ENCODE peak calls at places on chromosomes 3 and 15, in five cellular contexts. J is nephron progenitor cell, M is H9, Y is cardiac fibroblast, H is neural crest cell. D is an unnamed sample.

GRCh38 chr3:101695779-101696372 is 9.4 kb upstream of the RPL24 start:
- DNase-seq in J (peak), M (no peak), Y (peak), H (peak), D (no peak)

GRCh38 chr3:10977864-10978510 is 14.6 kb upstream of the SLC6A1 start:
- DNase-seq in J (peak), M (peak), Y (peak), H (no peak), D (no peak)

GRCh38 chr15:91032919-91033803 is 10.8 kb upstream of the VPS33B start:
- DNase-seq in J (peak), M (peak), Y (peak), H (peak), D (no peak)

GRCh38 chr3:113698891-113699465 is 2.5 kb upstream of the USF3 start:
- DNase-seq in J (peak), M (peak), Y (peak), H (no peak), D (no peak)

GRCh38 chr3:123740391-123740822 is 143.7 kb downstream of the MYLK start:
- DNase-seq in J (no peak), M (no peak), Y (no peak), H (no peak), D (no peak)

GRCh38 chr3:112437146-112438022 is 61.9 kb downstream of the BTLA start:
- DNase-seq in J (no peak), M (peak), Y (peak), H (no peak), D (peak)

GRCh38 chr15:86060614-86061125 is 19.0 kb upstream of the AGBL1 start:
- DNase-seq in J (no peak), M (no peak), Y (no peak), H (no peak), D (no peak)

GRCh38 chr3:32181370-32181769 is 57.1 kb upstream of the CMTM8 start:
- DNase-seq in J (no peak), M (no peak), Y (no peak), H (no peak), D (no peak)

GRCh38 chr15:101543431-101543830 is 53.9 kb upstream of the PCSK6 start:
- DNase-seq in J (no peak), M (no peak), Y (no peak), H (no peak), D (no peak)

GRCh38 chr15:70379938-70380337 is 282.2 kb upstream of the TLE3 start:
- DNase-seq in J (no peak), M (no peak), Y (no peak), H (no peak), D (no peak)

GRCh38 chr15:62455441-62455921 is 290.4 kb upstream of the C2CD4B start:
- DNase-seq in J (no peak), M (no peak), Y (peak), H (no peak), D (no peak)

GRCh38 chr3:63918321-63918720 is 6.1 kb upstream of the SCAANT1 start:
- DNase-seq in J (no peak), M (no peak), Y (peak), H (no peak), D (no peak)

GRCh38 chr3:17967111-17967510 is 224.7 kb upstream of the TBC1D5 start:
- DNase-seq in J (no peak), M (no peak), Y (no peak), H (no peak), D (no peak)

GRCh38 chr15:57667171-57667924 is 39.2 kb upstream of the POLR2M start:
- DNase-seq in J (no peak), M (no peak), Y (peak), H (no peak), D (peak)

GRCh38 chr3:11661827-11662226 is 18.1 kb upstream of the VGLL4 start:
- DNase-seq in J (no peak), M (no peak), Y (peak), H (no peak), D (peak)

GRCh38 chr15:44010114-44010513 is 183.3 kb downstream of the WDR76 start:
- DNase-seq in J (no peak), M (no peak), Y (peak), H (no peak), D (no peak)

GRCh38 chr15:39472661-39473657 is 107.9 kb upstream of the THBS1 start:
- DNase-seq in J (no peak), M (no peak), Y (peak), H (no peak), D (peak)

GRCh38 chr3:56424885-56425284 is 43.4 kb downstream of the ERC2 start:
- DNase-seq in J (no peak), M (no peak), Y (no peak), H (no peak), D (no peak)

GRCh38 chr3:40055361-40055760 is 246.0 kb downstream of the MYRIP start:
- DNase-seq in J (no peak), M (no peak), Y (no peak), H (no peak), D (no peak)

GRCh38 chr3:30141178-30141581 is 465.2 kb upstream of the TGFBR2 start:
- DNase-seq in J (no peak), M (no peak), Y (no peak), H (no peak), D (no peak)

GRCh38 chr3:119302697-119303630 is 8.8 kb downstream of the ARHGAP31 start:
- DNase-seq in J (no peak), M (no peak), Y (no peak), H (no peak), D (no peak)

DNA sequence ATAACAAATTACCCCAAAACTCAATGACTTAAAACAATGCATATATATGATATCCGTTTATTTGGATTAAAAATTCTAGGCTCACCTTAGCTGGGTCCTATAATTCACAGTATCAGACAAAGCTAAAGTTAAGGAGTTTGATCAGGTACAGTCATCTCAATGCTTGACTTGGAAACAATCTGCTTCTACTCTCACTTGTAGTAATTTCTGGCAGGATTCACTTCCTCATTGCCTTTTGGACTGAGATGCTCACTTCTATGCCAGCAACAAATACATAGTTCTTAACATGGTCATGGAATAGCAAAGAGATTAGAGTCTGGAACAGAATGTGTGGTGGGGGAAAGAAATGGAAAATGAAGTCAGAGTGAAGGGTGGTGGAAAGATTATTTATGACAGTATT is 693.5 kb downstream of the CADM2 start:
- DNase-seq in J (no peak), M (no peak), Y (no peak), H (no peak), D (no peak)
- TF ChIP-seq CTCF in J (no peak), M (no peak), Y (no peak), H (no peak), D (no peak)

GRCh38 chr3:134312072-134312872 is 61.6 kb upstream of the RYK start:
- DNase-seq in J (peak), M (peak), Y (peak), H (no peak), D (no peak)
- TF ChIP-seq CTCF in J (no peak), M (peak), Y (peak), H (no peak), D (no peak)

DNA sequence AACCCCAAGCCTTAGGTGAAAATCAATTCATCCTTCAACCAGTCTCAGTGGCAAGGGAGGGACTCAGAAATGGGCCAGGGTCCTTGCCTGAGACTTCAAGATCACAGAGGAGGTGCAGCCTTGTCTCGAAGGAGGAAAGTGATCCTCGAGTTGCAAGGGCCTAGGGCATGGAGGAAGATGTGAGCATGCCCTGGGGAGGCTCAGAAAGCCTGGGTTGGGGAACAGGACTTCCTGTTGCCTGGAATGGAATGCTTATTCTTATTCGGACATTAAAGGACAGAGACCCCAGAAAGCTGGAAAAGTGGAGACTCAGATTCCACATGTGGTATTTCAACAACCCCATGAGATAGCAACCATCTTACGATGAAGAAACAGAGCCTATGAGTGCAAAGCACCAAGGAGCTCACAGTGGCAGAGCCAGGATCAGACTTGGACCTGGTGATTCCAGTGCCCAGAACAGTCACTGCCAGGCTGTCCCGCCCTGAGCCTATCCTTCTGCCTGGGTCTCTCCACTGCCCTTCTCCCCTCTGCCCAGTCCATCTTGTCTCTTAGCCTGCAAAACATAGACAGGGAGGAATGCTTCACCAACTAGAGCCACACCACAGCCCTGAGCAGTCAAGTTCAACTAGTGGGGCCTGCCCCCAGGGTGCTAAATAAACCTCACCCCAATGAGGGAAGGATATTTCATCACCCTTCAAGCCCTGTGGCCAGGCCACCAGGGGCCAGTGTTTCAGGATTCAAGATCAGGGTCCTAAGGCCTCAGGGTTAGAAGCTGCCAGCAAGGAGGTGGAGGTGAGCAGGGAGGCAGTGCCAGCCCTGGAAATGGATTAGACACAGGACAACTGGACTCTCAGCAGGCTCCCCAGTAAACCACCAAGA is 21.9 kb downstream of the DAPK2 start:
- DNase-seq in J (no peak), M (peak), Y (peak), H (no peak), D (no peak)
- TF ChIP-seq CTCF in J (no peak), M (peak), Y (no peak), H (no peak), D (peak)

DNA sequence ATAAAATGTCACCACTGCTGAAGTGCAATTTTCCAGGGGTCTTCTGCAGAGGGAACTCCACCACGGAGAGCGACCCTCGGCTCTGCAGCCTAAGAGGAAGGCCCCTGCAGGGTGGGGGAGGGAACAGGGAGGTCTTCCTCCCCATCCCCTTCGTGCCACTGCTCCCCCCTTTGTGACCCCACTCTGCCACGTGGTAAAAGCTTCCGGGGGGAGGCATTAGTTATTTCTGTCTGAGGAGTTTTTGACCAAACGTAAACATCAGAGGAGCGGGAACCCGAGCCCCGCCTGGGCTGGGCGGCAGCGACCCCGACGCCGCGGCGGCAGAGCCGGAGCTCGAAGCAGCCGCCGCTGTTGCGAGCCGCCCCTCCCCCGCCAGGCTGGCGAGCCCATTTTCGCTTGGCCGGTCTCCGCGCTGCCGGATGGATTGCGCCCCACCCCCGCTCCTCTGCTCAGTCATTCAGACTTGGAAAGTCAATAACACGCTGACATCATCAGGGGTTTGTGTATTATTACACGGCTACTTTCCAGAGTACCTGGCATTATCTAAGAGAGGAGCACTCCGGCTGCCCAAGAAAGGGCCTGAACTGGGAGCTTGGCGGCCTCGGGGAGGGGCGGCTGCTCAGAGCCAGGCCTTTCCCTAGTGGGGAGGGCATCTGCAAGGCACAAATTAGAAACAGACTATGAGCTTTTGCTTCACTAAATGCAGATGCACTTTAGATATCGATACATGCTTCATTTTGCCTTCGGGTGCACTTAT is 162.5 kb upstream of the TBL1XR1 start:
- DNase-seq in J (peak), M (peak), Y (peak), H (peak), D (peak)
- TF ChIP-seq CTCF in J (no peak), M (no peak), Y (no peak), H (no peak), D (no peak)

D was measured in HFF-Myc.